ENCODE peak calls at places on chromosomes 12 and 14, in seven cellular contexts. C is HFF-Myc, D is choroid plexus epithelial cell, U is transverse colon, M is WERI-Rb-1, P is neural crest cell, X is lower leg skin. I is an unnamed sample.

GRCh38 chr12:48142818-48143674 is 14.3 kb downstream of the ASB8 start:
- DNase-seq in C (no peak), P (no peak), U (no peak), D (no peak), X (no peak), M (no peak), I (no peak)

GRCh38 chr12:69417741-69418167 is 52.4 kb upstream of the FRS2 start:
- DNase-seq in P (no peak), U (no peak), C (no peak), X (no peak), D (no peak), M (no peak), I (no peak)

GRCh38 chr12:93127582-93128331 is 198.7 kb upstream of the EEA1 start:
- DNase-seq in D (peak; percentile 100), U (peak; percentile 49), X (no peak), C (peak; percentile 80), P (no peak), M (no peak), I (peak; percentile 26)

GRCh38 chr12:116620085-116620734 is 61.0 kb downstream of the MAP1LC3B2 start:
- DNase-seq in P (no peak), M (no peak), X (no peak), D (no peak), C (no peak), U (no peak), I (no peak)

GRCh38 chr14:74407801-74408154 is 18.2 kb downstream of the SYNDIG1L start:
- DNase-seq in D (no peak), U (no peak), M (no peak), P (no peak), C (no peak), X (no peak), I (no peak)

GRCh38 chr12:108643941-108644742 is 10.4 kb upstream of the SELPLG start:
- DNase-seq in C (no peak), P (no peak), D (no peak), X (peak; percentile 85), M (no peak), U (no peak), I (no peak)

GRCh38 chr12:10381912-10382628 is 7.8 kb downstream of the KLRK1 start:
- DNase-seq in X (no peak), D (no peak), U (no peak), M (no peak), C (no peak), P (no peak), I (no peak)

GRCh38 chr12:42143401-42144173 is 1.1 kb downstream of the GXYLT1 start:
- DNase-seq in C (no peak), U (no peak), P (no peak), X (no peak), D (peak; percentile 54), M (no peak), I (no peak)

GRCh38 chr14:29536886-29537511 is 390.6 kb downstream of the PRKD1 start:
- DNase-seq in X (no peak), C (no peak), U (no peak), D (peak; percentile 57), M (no peak), P (no peak), I (no peak)

GRCh38 chr14:99123208-99123870 is 148.7 kb downstream of the BCL11B start:
- DNase-seq in M (no peak), C (no peak), U (no peak), D (no peak), X (peak; percentile 21), P (no peak), I (no peak)

GRCh38 chr14:96090441-96091148 is 51.4 kb downstream of the C14orf132 start:
- DNase-seq in U (peak; percentile 34), P (no peak), M (peak; percentile 64), X (peak; percentile 84), D (peak; percentile 53), C (no peak), I (no peak)

GRCh38 chr14:38074091-38074490 is 133.6 kb upstream of the SSTR1 start:
- DNase-seq in M (no peak), X (no peak), D (no peak), C (no peak), U (no peak), P (no peak), I (no peak)

GRCh38 chr12:40232602-40233001 is 7.8 kb downstream of the LRRK2 start:
- DNase-seq in M (no peak), U (no peak), C (no peak), X (no peak), D (no peak), P (no peak), I (no peak)

GRCh38 chr12:109389146-109389545 is 41.4 kb downstream of the MYO1H start:
- DNase-seq in D (no peak), C (no peak), X (no peak), U (no peak), P (no peak), M (no peak), I (no peak)

GRCh38 chr14:104970231-104971068 is 7.7 kb downstream of the AHNAK2 start:
- DNase-seq in M (peak; percentile 26), U (peak; percentile 64), X (peak; percentile 98), P (no peak), C (peak; percentile 59), D (peak; percentile 89), I (no peak)

GRCh38 chr14:31927348-31927826 is 149.7 kb upstream of the ARHGAP5 start:
- DNase-seq in X (no peak), C (peak; percentile 72), D (peak; percentile 99), P (peak; percentile 22), U (no peak), M (no peak), I (no peak)

GRCh38 chr14:81303258-81303935 is 82.6 kb upstream of the GTF2A1 start:
- DNase-seq in P (no peak), D (no peak), X (peak; percentile 86), C (no peak), M (no peak), U (peak; percentile 93), I (no peak)

GRCh38 chr12:123976227-123976826 is 3.3 kb downstream of the ZNF664 start:
- DNase-seq in C (no peak), U (no peak), D (no peak), M (no peak), P (no peak), X (no peak), I (no peak)

GRCh38 chr12:123971770-123972447 is 722 bp downstream of the CCDC92 start:
- DNase-seq in C (no peak), X (peak; percentile 86), D (peak; percentile 64), U (peak; percentile 49), P (peak; percentile 26), M (peak; percentile 32), I (no peak)

GRCh38 chr12:123971449-123971769 is 1.2 kb downstream of the CCDC92 start:
- DNase-seq in M (no peak), U (no peak), C (no peak), P (no peak), D (no peak), X (no peak), I (no peak)

GRCh38 chr12:123973552-123974341 is 732 bp downstream of the ZNF664 start:
- DNase-seq in U (peak; percentile 55), M (no peak), C (no peak), X (peak; percentile 87), P (peak; percentile 22), D (no peak), I (no peak)

GRCh38 chr12:123972448-123973401 is at the start of the genes CCDC92 and ZNF664:
- DNase-seq in D (peak; percentile 87), C (peak; percentile 56), X (peak; percentile 97), U (peak; percentile 96), P (peak; percentile 95), M (peak; percentile 96), I (peak; percentile 61)
- TF ChIP-seq CTCF in D (no peak), C (no peak), X (no peak), U (peak; percentile 22), P (peak; percentile 25), M (peak; percentile 30), I (no peak)

GRCh38 chr14:61192970-61193369 is 88.2 kb downstream of the TMEM30B start:
- DNase-seq in U (no peak), M (no peak), D (no peak), X (no peak), C (peak; percentile 72), P (no peak), I (no peak)

GRCh38 chr14:61196034-61196433 is 85.1 kb downstream of the TMEM30B start:
- DNase-seq in M (no peak), P (no peak), X (no peak), D (no peak), C (no peak), U (no peak), I (no peak)

GRCh38 chr14:61193471-61193870 is 87.7 kb downstream of the TMEM30B start:
- DNase-seq in M (no peak), D (no peak), U (no peak), C (no peak), P (no peak), X (no peak), I (no peak)

GRCh38 chr14:61197416-61197815 is 83.7 kb downstream of the TMEM30B start:
- DNase-seq in D (no peak), M (no peak), U (no peak), C (no peak), X (no peak), P (no peak), I (no peak)

DNA sequence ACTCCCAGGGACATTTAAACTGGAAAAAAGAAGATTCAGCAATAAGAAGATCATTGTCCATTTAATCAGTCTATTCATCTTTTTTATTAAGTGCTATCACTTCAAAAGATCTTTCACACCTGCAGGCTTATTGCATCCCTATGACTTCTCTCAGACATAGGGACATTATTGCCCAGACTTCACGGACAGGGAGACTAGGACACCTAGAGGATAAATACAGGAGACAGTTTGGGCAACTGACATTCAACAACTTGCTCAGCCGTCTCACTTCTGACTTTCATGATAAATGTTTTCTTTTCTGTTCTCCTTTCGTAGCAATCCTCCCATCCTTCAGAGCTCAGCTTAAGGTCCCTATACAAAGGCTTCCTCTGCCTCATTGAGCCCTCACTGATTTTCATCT is 84.3 kb downstream of the TMEM30B start:
- DNase-seq in D (peak; percentile 50), P (no peak), X (no peak), M (no peak), C (no peak), U (no peak), I (no peak)
- TF ChIP-seq CTCF in D (peak; percentile 41), P (no peak), X (no peak), M (peak; percentile 12), C (no peak), U (no peak), I (no peak)

GRCh38 chr12:107134558-107134957 is 41.2 kb upstream of the CRY1 start:
- DNase-seq in C (peak; percentile 6), M (peak; percentile 57), U (no peak), D (no peak), P (no peak), X (no peak), I (no peak)
- TF ChIP-seq CTCF in C (peak; percentile 42), M (peak; percentile 68), U (no peak), D (peak; percentile 29), P (peak; percentile 51), X (no peak), I (no peak)

DNA sequence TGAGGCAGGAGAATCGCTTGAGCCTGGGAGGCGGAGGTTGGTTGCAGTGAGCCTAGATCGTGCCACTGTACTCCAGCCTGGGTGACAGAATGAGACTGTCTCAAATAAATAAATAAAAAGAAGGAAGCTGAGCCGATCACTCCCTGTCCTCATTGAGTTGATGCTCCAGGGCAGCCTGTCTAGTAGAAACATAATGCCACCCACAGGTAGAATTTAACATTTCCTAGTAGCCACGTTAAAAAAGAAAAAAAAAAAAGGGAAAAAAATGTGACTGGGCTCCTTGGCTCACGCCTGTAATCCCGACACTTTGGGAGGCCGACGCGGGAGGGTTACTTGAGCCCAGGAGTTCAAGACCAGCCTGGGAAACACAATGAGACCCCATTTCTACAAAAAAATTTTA is 135.7 kb downstream of the SCARB1 start:
- DNase-seq in C (no peak), U (no peak), P (no peak), M (no peak), X (no peak), D (no peak), I (no peak)
- TF ChIP-seq CTCF in C (no peak), U (no peak), P (no peak), M (no peak), X (no peak), D (peak; percentile 5), I (no peak)